ENCODE peak calls at places on chromosomes 12 and 14, in four cellular contexts. Y, I, W and H are unnamed samples.

GRCh38 chr14:51562816-51563215 is 88.9 kb upstream of the FRMD6 start:
- DNase-seq in Y (no peak), I (no peak), W (peak), H (no peak)

GRCh38 chr14:68680541-68681051 is 112.3 kb downstream of the ZFP36L1 start:
- DNase-seq in Y (no peak), I (no peak), W (no peak), H (no peak)

GRCh38 chr12:31317471-31318397 is 8.2 kb downstream of the SINHCAF start:
- DNase-seq in Y (peak), I (no peak), W (no peak), H (no peak)

GRCh38 chr12:119758236-119758635 is 90.3 kb downstream of the PRKAB1 start:
- DNase-seq in Y (no peak), I (no peak), W (no peak), H (no peak)

GRCh38 chr12:110750784-110751461 is 8.2 kb upstream of the PPP1CC start:
- DNase-seq in Y (no peak), I (no peak), W (no peak), H (no peak)

GRCh38 chr12:4001031-4001430 is 127.8 kb upstream of the PARP11 start:
- DNase-seq in Y (no peak), I (no peak), W (no peak), H (no peak)

GRCh38 chr14:33938131-33938949 is 12.5 kb downstream of the EGLN3 start:
- DNase-seq in Y (no peak), I (no peak), W (no peak), H (peak)

GRCh38 chr12:23899434-23899833 is 50.0 kb downstream of the SOX5 start:
- DNase-seq in Y (no peak), I (no peak), W (no peak), H (no peak)

GRCh38 chr14:60488175-60488574 is 2.3 kb upstream of the C14orf39 start:
- DNase-seq in Y (no peak), I (no peak), W (no peak), H (no peak)

GRCh38 chr12:13183621-13184020 is 12.9 kb upstream of the EMP1 start:
- DNase-seq in Y (no peak), I (no peak), W (no peak), H (no peak)

GRCh38 chr14:60878536-60878935 is 102.3 kb downstream of the TRMT5 start:
- DNase-seq in Y (no peak), I (no peak), W (no peak), H (no peak)

GRCh38 chr14:38500125-38500524 is 244.2 kb upstream of the CLEC14A start:
- DNase-seq in Y (no peak), I (no peak), W (no peak), H (no peak)

GRCh38 chr14:55500219-55500701 is 59.8 kb upstream of the TBPL2 start:
- DNase-seq in Y (no peak), I (no peak), W (no peak), H (no peak)

GRCh38 chr14:104020471-104020870 is 65.0 kb upstream of the ASPG start:
- DNase-seq in Y (no peak), I (no peak), W (no peak), H (no peak)

GRCh38 chr12:107500310-107500709 is 185.3 kb upstream of the PWP1 start:
- DNase-seq in Y (no peak), I (no peak), W (no peak), H (no peak)

GRCh38 chr12:48788852-48789775 is at the start of gene ADCY6:
- DNase-seq in Y (no peak), I (no peak), W (peak), H (peak)

GRCh38 chr12:100185361-100185894 is 15.2 kb upstream of the ACTR6 start:
- DNase-seq in Y (peak), I (peak), W (no peak), H (no peak)

GRCh38 chr12:49334681-49335080 is 2.3 kb downstream of the C1QL4 start:
- DNase-seq in Y (no peak), I (no peak), W (no peak), H (peak)

GRCh38 chr12:88577537-88577936 is 2.7 kb downstream of the KITLG start:
- DNase-seq in Y (no peak), I (no peak), W (peak), H (no peak)

GRCh38 chr12:94616217-94616729 is 34.1 kb downstream of the TMCC3 start:
- DNase-seq in Y (no peak), I (no peak), W (no peak), H (no peak)

GRCh38 chr14:33758545-33758944 is 192.3 kb downstream of the EGLN3 start:
- DNase-seq in Y (no peak), I (no peak), W (no peak), H (no peak)

GRCh38 chr12:79677667-79678066 is 13.1 kb downstream of the PAWR start:
- DNase-seq in Y (no peak), I (no peak), W (no peak), H (no peak)

GRCh38 chr14:38749936-38750335 is 353.1 kb downstream of the SEC23A start:
- DNase-seq in Y (no peak), I (no peak), W (no peak), H (no peak)

GRCh38 chr12:115155665-115156645 is 472.0 kb upstream of the TBX3 start:
- DNase-seq in Y (no peak), I (no peak), W (peak), H (no peak)

GRCh38 chr12:123912415-123913385 is 59.9 kb downstream of the CCDC92 start:
- DNase-seq in Y (no peak), I (peak), W (no peak), H (no peak)

GRCh38 chr12:28027328-28027727 is 54.8 kb upstream of the PTHLH start:
- DNase-seq in Y (no peak), I (no peak), W (no peak), H (no peak)

GRCh38 chr14:83638725-83639124 is 1891.2 kb upstream of the FLRT2 start:
- DNase-seq in Y (no peak), I (no peak), W (no peak), H (no peak)

GRCh38 chr14:96187216-96188050 is 17.2 kb upstream of the BDKRB2 start:
- DNase-seq in Y (no peak), I (no peak), W (no peak), H (no peak)

GRCh38 chr12:14979468-14979867 is 6.6 kb downstream of the PDE6H start:
- DNase-seq in Y (no peak), I (no peak), W (no peak), H (no peak)

GRCh38 chr14:101235042-101235871 is 326.0 kb upstream of the DIO3 start:
- DNase-seq in Y (peak), I (peak), W (peak), H (peak)